ENCODE peak calls at places on chromosomes 5 and 9, in eight cellular contexts. One of them, this sample, is unnamed.

GRCh38 chr9:97511762-97512429 is 10.4 kb downstream of the TMOD1 start:
- DNase-seq in left colon: no peak
- DNase-seq in NCI-H1417: no peak
- DNase-seq in cardiac muscle cell: no peak
- DNase-seq in mesenteric fat pad: no peak
- DNase-seq in anterior cingulate cortex: no peak
- DNase-seq in NCI-H1694 treated with DMSO at 0.1 percent for 48 hours: no peak
- DNase-seq in CD8-positive, alpha-beta T cell: no peak
- DNase-seq in this sample: no peak

GRCh38 chr9:126348911-126349550 is 22.4 kb downstream of the MVB12B start:
- DNase-seq in cardiac muscle cell: no peak
- DNase-seq in left colon: peak; percentile 90
- DNase-seq in anterior cingulate cortex: no peak
- DNase-seq in NCI-H1417: no peak
- DNase-seq in CD8-positive, alpha-beta T cell: no peak
- DNase-seq in mesenteric fat pad: no peak
- DNase-seq in NCI-H1694 treated with DMSO at 0.1 percent for 48 hours: no peak
- DNase-seq in this sample: peak; percentile 14

GRCh38 chr5:59711316-59711715 is 182.2 kb downstream of the PDE4D start:
- DNase-seq in mesenteric fat pad: no peak
- DNase-seq in anterior cingulate cortex: no peak
- DNase-seq in NCI-H1417: no peak
- DNase-seq in cardiac muscle cell: peak; percentile 72
- DNase-seq in left colon: no peak
- DNase-seq in NCI-H1694 treated with DMSO at 0.1 percent for 48 hours: no peak
- DNase-seq in CD8-positive, alpha-beta T cell: no peak
- DNase-seq in this sample: no peak

GRCh38 chr9:135986605-135987004 is 25.4 kb upstream of the UBAC1 start:
- DNase-seq in CD8-positive, alpha-beta T cell: no peak
- DNase-seq in mesenteric fat pad: no peak
- DNase-seq in cardiac muscle cell: no peak
- DNase-seq in left colon: no peak
- DNase-seq in NCI-H1694 treated with DMSO at 0.1 percent for 48 hours: no peak
- DNase-seq in anterior cingulate cortex: no peak
- DNase-seq in NCI-H1417: no peak
- DNase-seq in this sample: no peak

GRCh38 chr9:87678650-87679355 is 47.1 kb upstream of the CTSL start:
- DNase-seq in cardiac muscle cell: peak; percentile 87
- DNase-seq in mesenteric fat pad: peak; percentile 28
- DNase-seq in NCI-H1417: peak; percentile 54
- DNase-seq in CD8-positive, alpha-beta T cell: no peak
- DNase-seq in left colon: no peak
- DNase-seq in NCI-H1694 treated with DMSO at 0.1 percent for 48 hours: peak; percentile 36
- DNase-seq in anterior cingulate cortex: peak; percentile 28
- DNase-seq in this sample: peak; percentile 52

GRCh38 chr5:118435131-118435530 is 553.2 kb downstream of the DTWD2 start:
- DNase-seq in NCI-H1694 treated with DMSO at 0.1 percent for 48 hours: no peak
- DNase-seq in CD8-positive, alpha-beta T cell: no peak
- DNase-seq in mesenteric fat pad: no peak
- DNase-seq in cardiac muscle cell: no peak
- DNase-seq in anterior cingulate cortex: no peak
- DNase-seq in NCI-H1417: no peak
- DNase-seq in left colon: no peak
- DNase-seq in this sample: no peak

GRCh38 chr9:131530546-131530929 is 525 bp downstream of the UCK1 start:
- DNase-seq in CD8-positive, alpha-beta T cell: no peak
- DNase-seq in NCI-H1417: peak; percentile 69
- DNase-seq in anterior cingulate cortex: no peak
- DNase-seq in NCI-H1694 treated with DMSO at 0.1 percent for 48 hours: no peak
- DNase-seq in left colon: no peak
- DNase-seq in mesenteric fat pad: no peak
- DNase-seq in cardiac muscle cell: peak; percentile 34
- DNase-seq in this sample: no peak

GRCh38 chr5:98993512-98993911 is 64.7 kb upstream of the CHD1 start:
- DNase-seq in anterior cingulate cortex: no peak
- DNase-seq in cardiac muscle cell: no peak
- DNase-seq in left colon: no peak
- DNase-seq in mesenteric fat pad: no peak
- DNase-seq in NCI-H1417: no peak
- DNase-seq in CD8-positive, alpha-beta T cell: no peak
- DNase-seq in NCI-H1694 treated with DMSO at 0.1 percent for 48 hours: no peak
- DNase-seq in this sample: no peak

GRCh38 chr5:89968870-89969472 is 440.6 kb downstream of the CETN3 start:
- DNase-seq in left colon: no peak
- DNase-seq in cardiac muscle cell: peak; percentile 85
- DNase-seq in NCI-H1694 treated with DMSO at 0.1 percent for 48 hours: no peak
- DNase-seq in CD8-positive, alpha-beta T cell: no peak
- DNase-seq in anterior cingulate cortex: no peak
- DNase-seq in mesenteric fat pad: no peak
- DNase-seq in NCI-H1417: no peak
- DNase-seq in this sample: no peak

GRCh38 chr5:135539430-135540005 is 3.8 kb upstream of the NEUROG1 start:
- DNase-seq in cardiac muscle cell: no peak
- DNase-seq in mesenteric fat pad: no peak
- DNase-seq in CD8-positive, alpha-beta T cell: no peak
- DNase-seq in NCI-H1417: no peak
- DNase-seq in anterior cingulate cortex: no peak
- DNase-seq in NCI-H1694 treated with DMSO at 0.1 percent for 48 hours: no peak
- DNase-seq in left colon: no peak
- DNase-seq in this sample: no peak

GRCh38 chr5:175002128-175002527 is 277.7 kb downstream of the MSX2 start:
- DNase-seq in anterior cingulate cortex: no peak
- DNase-seq in cardiac muscle cell: no peak
- DNase-seq in NCI-H1417: peak; percentile 49
- DNase-seq in CD8-positive, alpha-beta T cell: no peak
- DNase-seq in NCI-H1694 treated with DMSO at 0.1 percent for 48 hours: no peak
- DNase-seq in mesenteric fat pad: no peak
- DNase-seq in left colon: no peak
- DNase-seq in this sample: no peak

GRCh38 chr5:179509239-179509638 is 41.1 kb upstream of the RUFY1 start:
- DNase-seq in anterior cingulate cortex: no peak
- DNase-seq in left colon: no peak
- DNase-seq in NCI-H1694 treated with DMSO at 0.1 percent for 48 hours: no peak
- DNase-seq in CD8-positive, alpha-beta T cell: no peak
- DNase-seq in cardiac muscle cell: no peak
- DNase-seq in mesenteric fat pad: no peak
- DNase-seq in NCI-H1417: no peak
- DNase-seq in this sample: no peak

GRCh38 chr5:39376293-39376714 is 12.0 kb upstream of the C9 start:
- DNase-seq in CD8-positive, alpha-beta T cell: no peak
- DNase-seq in cardiac muscle cell: peak; percentile 59
- DNase-seq in left colon: no peak
- DNase-seq in mesenteric fat pad: no peak
- DNase-seq in NCI-H1694 treated with DMSO at 0.1 percent for 48 hours: peak; percentile 16
- DNase-seq in anterior cingulate cortex: no peak
- DNase-seq in NCI-H1417: peak; percentile 25
- DNase-seq in this sample: peak; percentile 56

GRCh38 chr5:55711531-55712022 is 547 bp downstream of the SLC38A9 start:
- DNase-seq in NCI-H1417: no peak
- DNase-seq in left colon: no peak
- DNase-seq in NCI-H1694 treated with DMSO at 0.1 percent for 48 hours: no peak
- DNase-seq in cardiac muscle cell: no peak
- DNase-seq in anterior cingulate cortex: no peak
- DNase-seq in CD8-positive, alpha-beta T cell: no peak
- DNase-seq in mesenteric fat pad: no peak
- DNase-seq in this sample: no peak

GRCh38 chr9:138028596-138028995 is 151.0 kb downstream of the CACNA1B start:
- DNase-seq in NCI-H1694 treated with DMSO at 0.1 percent for 48 hours: no peak
- DNase-seq in CD8-positive, alpha-beta T cell: no peak
- DNase-seq in anterior cingulate cortex: no peak
- DNase-seq in left colon: peak; percentile 4
- DNase-seq in mesenteric fat pad: no peak
- DNase-seq in cardiac muscle cell: no peak
- DNase-seq in NCI-H1417: no peak
- DNase-seq in this sample: no peak

GRCh38 chr9:81574399-81574798 is 114.9 kb downstream of the TLE1 start:
- DNase-seq in anterior cingulate cortex: no peak
- DNase-seq in NCI-H1417: no peak
- DNase-seq in CD8-positive, alpha-beta T cell: no peak
- DNase-seq in NCI-H1694 treated with DMSO at 0.1 percent for 48 hours: no peak
- DNase-seq in mesenteric fat pad: no peak
- DNase-seq in left colon: no peak
- DNase-seq in cardiac muscle cell: peak; percentile 31
- DNase-seq in this sample: no peak

GRCh38 chr9:2338770-2339169 is 282.8 kb upstream of the VLDLR start:
- DNase-seq in mesenteric fat pad: no peak
- DNase-seq in NCI-H1417: no peak
- DNase-seq in CD8-positive, alpha-beta T cell: no peak
- DNase-seq in left colon: no peak
- DNase-seq in anterior cingulate cortex: no peak
- DNase-seq in cardiac muscle cell: no peak
- DNase-seq in NCI-H1694 treated with DMSO at 0.1 percent for 48 hours: no peak
- DNase-seq in this sample: no peak

GRCh38 chr5:65620021-65620420 is 4.1 kb downstream of the TRIM23 start:
- DNase-seq in NCI-H1694 treated with DMSO at 0.1 percent for 48 hours: no peak
- DNase-seq in cardiac muscle cell: peak; percentile 8
- DNase-seq in anterior cingulate cortex: no peak
- DNase-seq in left colon: no peak
- DNase-seq in CD8-positive, alpha-beta T cell: no peak
- DNase-seq in mesenteric fat pad: no peak
- DNase-seq in NCI-H1417: no peak
- DNase-seq in this sample: no peak

GRCh38 chr5:181120761-181121160 is 10.2 kb downstream of the OR2V1 start:
- DNase-seq in NCI-H1694 treated with DMSO at 0.1 percent for 48 hours: no peak
- DNase-seq in left colon: no peak
- DNase-seq in NCI-H1417: no peak
- DNase-seq in cardiac muscle cell: no peak
- DNase-seq in mesenteric fat pad: no peak
- DNase-seq in anterior cingulate cortex: no peak
- DNase-seq in CD8-positive, alpha-beta T cell: no peak
- DNase-seq in this sample: no peak

GRCh38 chr9:135468866-135469521 is 10.6 kb upstream of the PPP1R26 start:
- DNase-seq in NCI-H1694 treated with DMSO at 0.1 percent for 48 hours: no peak
- DNase-seq in mesenteric fat pad: no peak
- DNase-seq in left colon: no peak
- DNase-seq in NCI-H1417: no peak
- DNase-seq in cardiac muscle cell: peak; percentile 29
- DNase-seq in CD8-positive, alpha-beta T cell: no peak
- DNase-seq in anterior cingulate cortex: peak; percentile 16
- DNase-seq in this sample: no peak

GRCh38 chr5:33936381-33937016 is at the start of gene RXFP3:
- DNase-seq in left colon: no peak
- DNase-seq in mesenteric fat pad: no peak
- DNase-seq in CD8-positive, alpha-beta T cell: no peak
- DNase-seq in anterior cingulate cortex: no peak
- DNase-seq in NCI-H1694 treated with DMSO at 0.1 percent for 48 hours: peak; percentile 1
- DNase-seq in cardiac muscle cell: peak; percentile 66
- DNase-seq in NCI-H1417: no peak
- DNase-seq in this sample: peak; percentile 42

GRCh38 chr5:142894749-142895148 is 124.6 kb downstream of the ARHGAP26 start:
- DNase-seq in NCI-H1417: no peak
- DNase-seq in NCI-H1694 treated with DMSO at 0.1 percent for 48 hours: no peak
- DNase-seq in cardiac muscle cell: peak; percentile 60
- DNase-seq in left colon: no peak
- DNase-seq in CD8-positive, alpha-beta T cell: no peak
- DNase-seq in anterior cingulate cortex: no peak
- DNase-seq in mesenteric fat pad: no peak
- DNase-seq in this sample: no peak

GRCh38 chr5:107889387-107889786 is 218.7 kb upstream of the EFNA5 start:
- DNase-seq in CD8-positive, alpha-beta T cell: no peak
- DNase-seq in NCI-H1694 treated with DMSO at 0.1 percent for 48 hours: no peak
- DNase-seq in NCI-H1417: no peak
- DNase-seq in anterior cingulate cortex: no peak
- DNase-seq in mesenteric fat pad: no peak
- DNase-seq in left colon: no peak
- DNase-seq in cardiac muscle cell: no peak
- DNase-seq in this sample: no peak

GRCh38 chr5:83097582-83098265 is 20.4 kb downstream of the XRCC4 start:
- DNase-seq in anterior cingulate cortex: no peak
- DNase-seq in NCI-H1417: no peak
- DNase-seq in mesenteric fat pad: no peak
- DNase-seq in CD8-positive, alpha-beta T cell: no peak
- DNase-seq in NCI-H1694 treated with DMSO at 0.1 percent for 48 hours: no peak
- DNase-seq in left colon: no peak
- DNase-seq in cardiac muscle cell: peak; percentile 32
- DNase-seq in this sample: no peak

GRCh38 chr5:169011009-169011408 is 289.9 kb downstream of the SLIT3 start:
- DNase-seq in CD8-positive, alpha-beta T cell: no peak
- DNase-seq in left colon: no peak
- DNase-seq in mesenteric fat pad: no peak
- DNase-seq in anterior cingulate cortex: no peak
- DNase-seq in cardiac muscle cell: no peak
- DNase-seq in NCI-H1417: no peak
- DNase-seq in NCI-H1694 treated with DMSO at 0.1 percent for 48 hours: no peak
- DNase-seq in this sample: no peak

GRCh38 chr5:158154226-158155005 is 295.5 kb upstream of the CLINT1 start:
- DNase-seq in cardiac muscle cell: peak; percentile 90
- DNase-seq in CD8-positive, alpha-beta T cell: no peak
- DNase-seq in left colon: no peak
- DNase-seq in mesenteric fat pad: no peak
- DNase-seq in NCI-H1417: no peak
- DNase-seq in NCI-H1694 treated with DMSO at 0.1 percent for 48 hours: no peak
- DNase-seq in anterior cingulate cortex: no peak
- DNase-seq in this sample: no peak

GRCh38 chr9:120978987-120979386 is 52.4 kb upstream of the TRAF1 start:
- DNase-seq in anterior cingulate cortex: no peak
- DNase-seq in NCI-H1417: no peak
- DNase-seq in NCI-H1694 treated with DMSO at 0.1 percent for 48 hours: no peak
- DNase-seq in left colon: no peak
- DNase-seq in CD8-positive, alpha-beta T cell: no peak
- DNase-seq in cardiac muscle cell: no peak
- DNase-seq in mesenteric fat pad: no peak
- DNase-seq in this sample: no peak

This sample was measured in D341Med.